ENCODE peak calls at places on chromosomes 7 and 10, in eight cellular contexts. One of them, this sample, is unnamed.

GRCh38 chr7:159117366-159118219 is 27.1 kb downstream of the VIPR2 start:
- DNase-seq in left ventricle myocardium inferior: no peak
- DNase-seq in activated CD8-positive, alpha-beta T cell treated with anti-CD3 and anti-CD28 coated beads for 36 hours: no peak
- DNase-seq in OCI-LY7: no peak
- DNase-seq in cardiac muscle cell: peak
- DNase-seq in mammary epithelial cell: no peak
- DNase-seq in AG09309: no peak
- DNase-seq in A673: no peak
- DNase-seq in this sample: no peak

GRCh38 chr10:6128591-6129383 is 40.0 kb downstream of the RBM17 start:
- DNase-seq in left ventricle myocardium inferior: no peak
- DNase-seq in A673: peak
- DNase-seq in OCI-LY7: no peak
- DNase-seq in cardiac muscle cell: peak
- DNase-seq in AG09309: no peak
- DNase-seq in activated CD8-positive, alpha-beta T cell treated with anti-CD3 and anti-CD28 coated beads for 36 hours: no peak
- DNase-seq in mammary epithelial cell: no peak
- DNase-seq in this sample: no peak

GRCh38 chr7:119842337-119842736 is 430.6 kb upstream of the KCND2 start:
- DNase-seq in mammary epithelial cell: no peak
- DNase-seq in cardiac muscle cell: no peak
- DNase-seq in A673: no peak
- DNase-seq in left ventricle myocardium inferior: no peak
- DNase-seq in AG09309: no peak
- DNase-seq in activated CD8-positive, alpha-beta T cell treated with anti-CD3 and anti-CD28 coated beads for 36 hours: no peak
- DNase-seq in OCI-LY7: no peak
- DNase-seq in this sample: no peak

GRCh38 chr10:98510412-98510995 is 63.8 kb upstream of the HPS1 start:
- DNase-seq in cardiac muscle cell: no peak
- DNase-seq in OCI-LY7: no peak
- DNase-seq in AG09309: no peak
- DNase-seq in left ventricle myocardium inferior: no peak
- DNase-seq in mammary epithelial cell: no peak
- DNase-seq in A673: no peak
- DNase-seq in activated CD8-positive, alpha-beta T cell treated with anti-CD3 and anti-CD28 coated beads for 36 hours: no peak
- DNase-seq in this sample: no peak

GRCh38 chr10:133328358-133329343 is 8.0 kb downstream of the CALY start:
- DNase-seq in AG09309: no peak
- DNase-seq in A673: no peak
- DNase-seq in cardiac muscle cell: no peak
- DNase-seq in left ventricle myocardium inferior: no peak
- DNase-seq in OCI-LY7: no peak
- DNase-seq in activated CD8-positive, alpha-beta T cell treated with anti-CD3 and anti-CD28 coated beads for 36 hours: no peak
- DNase-seq in mammary epithelial cell: no peak
- DNase-seq in this sample: no peak

GRCh38 chr7:73891178-73891885 is 30.4 kb downstream of the TMEM270 start:
- DNase-seq in cardiac muscle cell: no peak
- DNase-seq in A673: no peak
- DNase-seq in left ventricle myocardium inferior: no peak
- DNase-seq in AG09309: no peak
- DNase-seq in activated CD8-positive, alpha-beta T cell treated with anti-CD3 and anti-CD28 coated beads for 36 hours: no peak
- DNase-seq in OCI-LY7: no peak
- DNase-seq in mammary epithelial cell: no peak
- DNase-seq in this sample: no peak

GRCh38 chr10:119368991-119369869 is 161.9 kb downstream of the GRK5 start:
- DNase-seq in A673: no peak
- DNase-seq in OCI-LY7: peak
- DNase-seq in cardiac muscle cell: no peak
- DNase-seq in left ventricle myocardium inferior: no peak
- DNase-seq in mammary epithelial cell: no peak
- DNase-seq in AG09309: no peak
- DNase-seq in activated CD8-positive, alpha-beta T cell treated with anti-CD3 and anti-CD28 coated beads for 36 hours: no peak
- DNase-seq in this sample: peak

GRCh38 chr7:132191418-132191817 is 384.9 kb downstream of the PLXNA4 start:
- DNase-seq in cardiac muscle cell: no peak
- DNase-seq in AG09309: no peak
- DNase-seq in OCI-LY7: no peak
- DNase-seq in mammary epithelial cell: no peak
- DNase-seq in left ventricle myocardium inferior: no peak
- DNase-seq in A673: no peak
- DNase-seq in activated CD8-positive, alpha-beta T cell treated with anti-CD3 and anti-CD28 coated beads for 36 hours: no peak
- DNase-seq in this sample: no peak

GRCh38 chr10:19819419-19820033 is 3.3 kb downstream of the PLXDC2 start:
- DNase-seq in OCI-LY7: peak
- DNase-seq in A673: peak
- DNase-seq in mammary epithelial cell: peak
- DNase-seq in left ventricle myocardium inferior: no peak
- DNase-seq in AG09309: no peak
- DNase-seq in cardiac muscle cell: peak
- DNase-seq in activated CD8-positive, alpha-beta T cell treated with anti-CD3 and anti-CD28 coated beads for 36 hours: peak
- DNase-seq in this sample: peak

GRCh38 chr7:15851201-15851600 is 164.7 kb upstream of the MEOX2 start:
- DNase-seq in mammary epithelial cell: no peak
- DNase-seq in activated CD8-positive, alpha-beta T cell treated with anti-CD3 and anti-CD28 coated beads for 36 hours: no peak
- DNase-seq in AG09309: no peak
- DNase-seq in A673: no peak
- DNase-seq in OCI-LY7: no peak
- DNase-seq in cardiac muscle cell: no peak
- DNase-seq in left ventricle myocardium inferior: no peak
- DNase-seq in this sample: no peak

GRCh38 chr10:92972066-92972870 is 88.3 kb upstream of the CYP26C1 start:
- DNase-seq in left ventricle myocardium inferior: no peak
- DNase-seq in cardiac muscle cell: no peak
- DNase-seq in activated CD8-positive, alpha-beta T cell treated with anti-CD3 and anti-CD28 coated beads for 36 hours: no peak
- DNase-seq in A673: peak
- DNase-seq in OCI-LY7: no peak
- DNase-seq in AG09309: peak
- DNase-seq in mammary epithelial cell: peak
- DNase-seq in this sample: no peak

GRCh38 chr10:28761084-28761875 is 84.0 kb downstream of the BAMBI start:
- DNase-seq in A673: no peak
- DNase-seq in activated CD8-positive, alpha-beta T cell treated with anti-CD3 and anti-CD28 coated beads for 36 hours: no peak
- DNase-seq in cardiac muscle cell: no peak
- DNase-seq in mammary epithelial cell: no peak
- DNase-seq in OCI-LY7: no peak
- DNase-seq in left ventricle myocardium inferior: no peak
- DNase-seq in AG09309: no peak
- DNase-seq in this sample: no peak

GRCh38 chr10:20856484-20856883 is 40.6 kb downstream of the NEBL start:
- DNase-seq in A673: no peak
- DNase-seq in left ventricle myocardium inferior: no peak
- DNase-seq in cardiac muscle cell: no peak
- DNase-seq in mammary epithelial cell: no peak
- DNase-seq in activated CD8-positive, alpha-beta T cell treated with anti-CD3 and anti-CD28 coated beads for 36 hours: no peak
- DNase-seq in AG09309: no peak
- DNase-seq in OCI-LY7: no peak
- DNase-seq in this sample: no peak

GRCh38 chr10:20858292-20859124 is 38.6 kb downstream of the NEBL start:
- DNase-seq in AG09309: no peak
- DNase-seq in A673: peak
- DNase-seq in left ventricle myocardium inferior: no peak
- DNase-seq in cardiac muscle cell: no peak
- DNase-seq in activated CD8-positive, alpha-beta T cell treated with anti-CD3 and anti-CD28 coated beads for 36 hours: no peak
- DNase-seq in OCI-LY7: peak
- DNase-seq in mammary epithelial cell: peak
- DNase-seq in this sample: no peak

GRCh38 chr10:20855398-20856038 is 41.6 kb downstream of the NEBL start:
- DNase-seq in cardiac muscle cell: no peak
- DNase-seq in mammary epithelial cell: no peak
- DNase-seq in A673: peak
- DNase-seq in AG09309: no peak
- DNase-seq in left ventricle myocardium inferior: no peak
- DNase-seq in OCI-LY7: peak
- DNase-seq in activated CD8-positive, alpha-beta T cell treated with anti-CD3 and anti-CD28 coated beads for 36 hours: no peak
- DNase-seq in this sample: no peak

GRCh38 chr10:20852303-20852702 is 44.8 kb downstream of the NEBL start:
- DNase-seq in left ventricle myocardium inferior: no peak
- DNase-seq in activated CD8-positive, alpha-beta T cell treated with anti-CD3 and anti-CD28 coated beads for 36 hours: no peak
- DNase-seq in A673: no peak
- DNase-seq in mammary epithelial cell: no peak
- DNase-seq in AG09309: no peak
- DNase-seq in cardiac muscle cell: no peak
- DNase-seq in OCI-LY7: no peak
- DNase-seq in this sample: no peak

DNA sequence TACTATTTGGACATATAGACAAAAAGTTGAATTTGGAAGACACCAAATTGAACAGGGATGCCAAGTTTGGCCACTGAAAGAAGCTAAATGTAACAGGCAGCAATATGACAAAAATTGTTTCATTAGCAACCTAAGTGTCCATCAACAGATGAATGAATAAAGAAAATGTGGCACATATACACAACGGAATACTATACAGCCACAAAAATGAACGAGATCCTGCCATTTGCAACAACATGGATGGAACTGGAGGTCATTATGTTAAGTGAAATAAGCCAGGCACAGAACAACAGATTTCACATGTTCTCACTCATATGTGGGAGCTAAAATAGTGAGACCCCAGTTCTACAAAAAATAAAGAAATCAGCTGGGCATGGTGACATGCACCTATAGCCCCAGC is 43.8 kb downstream of the NEBL start:
- DNase-seq in OCI-LY7: no peak
- DNase-seq in A673: no peak
- DNase-seq in activated CD8-positive, alpha-beta T cell treated with anti-CD3 and anti-CD28 coated beads for 36 hours: no peak
- DNase-seq in left ventricle myocardium inferior: no peak
- DNase-seq in AG09309: no peak
- DNase-seq in cardiac muscle cell: no peak
- DNase-seq in mammary epithelial cell: no peak
- DNase-seq in this sample: no peak
- TF ChIP-seq CTCF in OCI-LY7: no peak
- TF ChIP-seq CTCF in A673: no peak
- TF ChIP-seq CTCF in activated CD8-positive, alpha-beta T cell treated with anti-CD3 and anti-CD28 coated beads for 36 hours: no peak
- TF ChIP-seq CTCF in left ventricle myocardium inferior: no peak
- TF ChIP-seq CTCF in AG09309: no peak
- TF ChIP-seq CTCF in cardiac muscle cell: no peak
- TF ChIP-seq CTCF in mammary epithelial cell: no peak
- TF ChIP-seq CTCF in this sample: no peak

GRCh38 chr7:34928052-34928451 is 109.2 kb downstream of the DPY19L1 start:
- DNase-seq in AG09309: no peak
- DNase-seq in activated CD8-positive, alpha-beta T cell treated with anti-CD3 and anti-CD28 coated beads for 36 hours: peak
- DNase-seq in cardiac muscle cell: peak
- DNase-seq in A673: peak
- DNase-seq in left ventricle myocardium inferior: no peak
- DNase-seq in OCI-LY7: peak
- DNase-seq in mammary epithelial cell: peak
- DNase-seq in this sample: no peak
- TF ChIP-seq CTCF in AG09309: peak
- TF ChIP-seq CTCF in activated CD8-positive, alpha-beta T cell treated with anti-CD3 and anti-CD28 coated beads for 36 hours: peak
- TF ChIP-seq CTCF in cardiac muscle cell: peak
- TF ChIP-seq CTCF in A673: peak
- TF ChIP-seq CTCF in left ventricle myocardium inferior: peak
- TF ChIP-seq CTCF in OCI-LY7: peak
- TF ChIP-seq CTCF in mammary epithelial cell: peak
- TF ChIP-seq CTCF in this sample: peak

DNA sequence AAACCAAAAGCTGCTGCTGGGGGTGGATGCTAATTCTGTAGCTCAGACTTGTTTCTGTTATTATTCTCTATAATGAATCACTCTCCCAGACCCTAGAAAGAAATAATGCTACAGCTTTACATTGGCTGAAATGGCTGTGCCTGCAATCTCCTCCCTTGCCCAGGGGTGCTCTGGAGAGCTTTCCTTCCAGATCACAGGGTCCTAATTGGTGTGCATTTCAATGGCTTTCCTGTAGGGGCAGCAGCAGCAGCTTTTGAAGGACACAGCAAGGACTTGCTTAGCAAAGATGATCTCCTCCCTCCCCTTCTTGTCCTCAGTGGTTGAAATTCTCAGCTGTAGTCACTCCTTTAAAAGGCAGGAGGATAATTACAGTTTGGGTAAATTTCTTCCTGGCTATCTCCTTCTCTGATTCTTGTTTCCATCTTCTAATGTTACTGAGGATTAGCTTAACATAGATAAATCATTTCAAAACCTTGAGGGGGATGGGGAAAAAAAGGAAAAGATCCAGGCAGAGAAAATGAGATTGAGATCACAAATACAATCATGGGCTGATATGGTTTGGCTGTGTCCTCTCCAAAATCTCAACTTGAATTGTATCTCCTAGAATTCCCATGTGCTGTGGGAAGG is 120.2 kb upstream of the CTTNBP2 start:
- DNase-seq in left ventricle myocardium inferior: no peak
- DNase-seq in A673: peak
- DNase-seq in cardiac muscle cell: peak
- DNase-seq in mammary epithelial cell: peak
- DNase-seq in OCI-LY7: peak
- DNase-seq in AG09309: no peak
- DNase-seq in activated CD8-positive, alpha-beta T cell treated with anti-CD3 and anti-CD28 coated beads for 36 hours: peak
- DNase-seq in this sample: peak
- TF ChIP-seq CTCF in left ventricle myocardium inferior: peak
- TF ChIP-seq CTCF in A673: peak
- TF ChIP-seq CTCF in cardiac muscle cell: no peak
- TF ChIP-seq CTCF in mammary epithelial cell: peak
- TF ChIP-seq CTCF in OCI-LY7: peak
- TF ChIP-seq CTCF in AG09309: no peak
- TF ChIP-seq CTCF in activated CD8-positive, alpha-beta T cell treated with anti-CD3 and anti-CD28 coated beads for 36 hours: peak
- TF ChIP-seq CTCF in this sample: peak

GRCh38 chr10:77604941-77605351 is 32.7 kb downstream of the KCNMA1 start:
- DNase-seq in activated CD8-positive, alpha-beta T cell treated with anti-CD3 and anti-CD28 coated beads for 36 hours: no peak
- DNase-seq in AG09309: no peak
- DNase-seq in left ventricle myocardium inferior: no peak
- DNase-seq in A673: no peak
- DNase-seq in OCI-LY7: no peak
- DNase-seq in cardiac muscle cell: no peak
- DNase-seq in mammary epithelial cell: no peak
- DNase-seq in this sample: no peak

GRCh38 chr10:77604063-77604462 is 33.5 kb downstream of the KCNMA1 start:
- DNase-seq in OCI-LY7: no peak
- DNase-seq in cardiac muscle cell: no peak
- DNase-seq in mammary epithelial cell: no peak
- DNase-seq in left ventricle myocardium inferior: no peak
- DNase-seq in AG09309: no peak
- DNase-seq in A673: no peak
- DNase-seq in activated CD8-positive, alpha-beta T cell treated with anti-CD3 and anti-CD28 coated beads for 36 hours: no peak
- DNase-seq in this sample: no peak

GRCh38 chr10:77605466-77605865 is 32.1 kb downstream of the KCNMA1 start:
- DNase-seq in AG09309: no peak
- DNase-seq in left ventricle myocardium inferior: no peak
- DNase-seq in mammary epithelial cell: no peak
- DNase-seq in A673: no peak
- DNase-seq in cardiac muscle cell: peak
- DNase-seq in OCI-LY7: no peak
- DNase-seq in activated CD8-positive, alpha-beta T cell treated with anti-CD3 and anti-CD28 coated beads for 36 hours: no peak
- DNase-seq in this sample: no peak

GRCh38 chr10:77608281-77608680 is 29.3 kb downstream of the KCNMA1 start:
- DNase-seq in left ventricle myocardium inferior: no peak
- DNase-seq in activated CD8-positive, alpha-beta T cell treated with anti-CD3 and anti-CD28 coated beads for 36 hours: no peak
- DNase-seq in mammary epithelial cell: no peak
- DNase-seq in OCI-LY7: no peak
- DNase-seq in AG09309: no peak
- DNase-seq in cardiac muscle cell: no peak
- DNase-seq in A673: no peak
- DNase-seq in this sample: no peak

DNA sequence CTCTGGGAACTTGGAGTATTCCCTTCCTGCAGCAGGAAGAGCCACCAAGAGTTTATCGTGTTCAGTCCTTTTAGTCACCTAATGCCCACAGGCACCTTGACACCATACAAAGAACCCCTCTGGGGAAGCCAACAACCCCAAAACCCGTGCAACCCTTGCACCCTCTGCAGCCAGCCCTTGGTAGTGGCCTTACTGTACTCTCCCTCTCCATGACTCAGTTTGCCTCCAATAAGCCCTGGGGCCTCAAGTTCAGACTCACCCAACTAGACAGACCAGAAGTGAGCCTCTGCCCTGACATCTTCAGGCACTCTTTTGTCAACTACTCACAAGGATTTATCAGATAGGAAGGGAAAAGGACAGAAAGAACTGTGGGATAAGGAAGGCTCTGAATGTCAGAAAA is 30.9 kb downstream of the KCNMA1 start:
- DNase-seq in OCI-LY7: no peak
- DNase-seq in AG09309: no peak
- DNase-seq in cardiac muscle cell: no peak
- DNase-seq in mammary epithelial cell: peak
- DNase-seq in A673: no peak
- DNase-seq in left ventricle myocardium inferior: no peak
- DNase-seq in activated CD8-positive, alpha-beta T cell treated with anti-CD3 and anti-CD28 coated beads for 36 hours: no peak
- DNase-seq in this sample: no peak
- TF ChIP-seq CTCF in OCI-LY7: no peak
- TF ChIP-seq CTCF in AG09309: peak
- TF ChIP-seq CTCF in cardiac muscle cell: no peak
- TF ChIP-seq CTCF in mammary epithelial cell: peak
- TF ChIP-seq CTCF in A673: no peak
- TF ChIP-seq CTCF in left ventricle myocardium inferior: no peak
- TF ChIP-seq CTCF in activated CD8-positive, alpha-beta T cell treated with anti-CD3 and anti-CD28 coated beads for 36 hours: no peak
- TF ChIP-seq CTCF in this sample: no peak

This sample was measured in GM13977.